ENCODE peak calls at places on chromosomes 2 and 18, in six cellular contexts. One of them, this sample, is unnamed.

GRCh38 chr2:158777077-158777476 is 18.0 kb upstream of the DAPL1 start:
- DNase-seq in CD4-positive, CD25-positive, alpha-beta regulatory T cell: no peak
- DNase-seq in M059J: no peak
- DNase-seq in T-helper 1 cell: no peak
- DNase-seq in HFF-Myc: no peak
- DNase-seq in uterus: no peak
- DNase-seq in this sample: no peak

GRCh38 chr18:74413811-74414210 is 43.3 kb downstream of the DIPK1C start:
- DNase-seq in M059J: no peak
- DNase-seq in uterus: no peak
- DNase-seq in HFF-Myc: no peak
- DNase-seq in CD4-positive, CD25-positive, alpha-beta regulatory T cell: no peak
- DNase-seq in T-helper 1 cell: no peak
- DNase-seq in this sample: no peak

GRCh38 chr18:9124824-9125223 is 11.8 kb upstream of the ANKRD12 start:
- DNase-seq in M059J: no peak
- DNase-seq in uterus: no peak
- DNase-seq in T-helper 1 cell: no peak
- DNase-seq in CD4-positive, CD25-positive, alpha-beta regulatory T cell: no peak
- DNase-seq in HFF-Myc: no peak
- DNase-seq in this sample: no peak

GRCh38 chr2:36677995-36678605 is 18.4 kb upstream of the VIT start:
- DNase-seq in HFF-Myc: no peak
- DNase-seq in M059J: peak; percentile 85
- DNase-seq in uterus: no peak
- DNase-seq in T-helper 1 cell: no peak
- DNase-seq in CD4-positive, CD25-positive, alpha-beta regulatory T cell: no peak
- DNase-seq in this sample: no peak

GRCh38 chr2:67209107-67209506 is 188.0 kb upstream of the ETAA1 start:
- DNase-seq in HFF-Myc: no peak
- DNase-seq in M059J: no peak
- DNase-seq in T-helper 1 cell: no peak
- DNase-seq in CD4-positive, CD25-positive, alpha-beta regulatory T cell: no peak
- DNase-seq in uterus: no peak
- DNase-seq in this sample: peak; percentile 9

GRCh38 chr2:29014811-29015414 is 33.8 kb downstream of the TOGARAM2 start:
- DNase-seq in uterus: no peak
- DNase-seq in T-helper 1 cell: peak; percentile 56
- DNase-seq in HFF-Myc: no peak
- DNase-seq in CD4-positive, CD25-positive, alpha-beta regulatory T cell: peak; percentile 76
- DNase-seq in M059J: peak; percentile 62
- DNase-seq in this sample: peak; percentile 66

GRCh38 chr18:2672872-2673271 is 17.3 kb downstream of the SMCHD1 start:
- DNase-seq in HFF-Myc: no peak
- DNase-seq in T-helper 1 cell: no peak
- DNase-seq in uterus: no peak
- DNase-seq in M059J: no peak
- DNase-seq in CD4-positive, CD25-positive, alpha-beta regulatory T cell: no peak
- DNase-seq in this sample: no peak

GRCh38 chr2:32427672-32428622 is 71.1 kb downstream of the BIRC6 start:
- DNase-seq in CD4-positive, CD25-positive, alpha-beta regulatory T cell: no peak
- DNase-seq in HFF-Myc: no peak
- DNase-seq in T-helper 1 cell: no peak
- DNase-seq in M059J: peak; percentile 15
- DNase-seq in uterus: no peak
- DNase-seq in this sample: no peak

GRCh38 chr18:41532344-41533086 is 422.5 kb upstream of the PIK3C3 start:
- DNase-seq in CD4-positive, CD25-positive, alpha-beta regulatory T cell: no peak
- DNase-seq in M059J: peak; percentile 51
- DNase-seq in T-helper 1 cell: no peak
- DNase-seq in HFF-Myc: no peak
- DNase-seq in uterus: no peak
- DNase-seq in this sample: no peak

GRCh38 chr2:64952896-64953482 is 36.2 kb upstream of the SLC1A4 start:
- DNase-seq in CD4-positive, CD25-positive, alpha-beta regulatory T cell: no peak
- DNase-seq in M059J: peak; percentile 86
- DNase-seq in uterus: no peak
- DNase-seq in T-helper 1 cell: no peak
- DNase-seq in HFF-Myc: peak; percentile 59
- DNase-seq in this sample: peak; percentile 58

GRCh38 chr2:143901185-143901842 is 618.6 kb downstream of the ZEB2 start:
- DNase-seq in T-helper 1 cell: no peak
- DNase-seq in M059J: peak; percentile 89
- DNase-seq in uterus: no peak
- DNase-seq in CD4-positive, CD25-positive, alpha-beta regulatory T cell: no peak
- DNase-seq in HFF-Myc: peak; percentile 46
- DNase-seq in this sample: no peak

GRCh38 chr2:231052494-231053451 is 3.9 kb upstream of the PSMD1 start:
- DNase-seq in uterus: peak; percentile 68
- DNase-seq in HFF-Myc: peak; percentile 39
- DNase-seq in M059J: peak; percentile 77
- DNase-seq in CD4-positive, CD25-positive, alpha-beta regulatory T cell: peak; percentile 81
- DNase-seq in T-helper 1 cell: peak; percentile 73
- DNase-seq in this sample: peak; percentile 46

GRCh38 chr2:127707890-127708648 is 6.8 kb downstream of the SFT2D3 start:
- DNase-seq in M059J: peak; percentile 11
- DNase-seq in uterus: no peak
- DNase-seq in HFF-Myc: no peak
- DNase-seq in CD4-positive, CD25-positive, alpha-beta regulatory T cell: no peak
- DNase-seq in T-helper 1 cell: no peak
- DNase-seq in this sample: no peak

GRCh38 chr2:240397924-240398611 is 37.4 kb upstream of the GPC1 start:
- DNase-seq in M059J: no peak
- DNase-seq in HFF-Myc: no peak
- DNase-seq in uterus: no peak
- DNase-seq in CD4-positive, CD25-positive, alpha-beta regulatory T cell: no peak
- DNase-seq in T-helper 1 cell: no peak
- DNase-seq in this sample: no peak

GRCh38 chr2:8529706-8530277 is 152.1 kb upstream of the ID2 start:
- DNase-seq in T-helper 1 cell: no peak
- DNase-seq in HFF-Myc: no peak
- DNase-seq in CD4-positive, CD25-positive, alpha-beta regulatory T cell: no peak
- DNase-seq in uterus: no peak
- DNase-seq in M059J: no peak
- DNase-seq in this sample: no peak

GRCh38 chr18:34222025-34222395 is 2.7 kb downstream of the NOL4 start:
- DNase-seq in HFF-Myc: no peak
- DNase-seq in uterus: no peak
- DNase-seq in T-helper 1 cell: no peak
- DNase-seq in M059J: peak; percentile 1
- DNase-seq in CD4-positive, CD25-positive, alpha-beta regulatory T cell: no peak
- DNase-seq in this sample: no peak

GRCh38 chr2:99858951-99859596 is 283.3 kb downstream of the AFF3 start:
- DNase-seq in T-helper 1 cell: no peak
- DNase-seq in CD4-positive, CD25-positive, alpha-beta regulatory T cell: no peak
- DNase-seq in uterus: no peak
- DNase-seq in HFF-Myc: no peak
- DNase-seq in M059J: no peak
- DNase-seq in this sample: no peak

GRCh38 chr2:207504513-207505171 is 25.1 kb upstream of the CREB1 start:
- DNase-seq in T-helper 1 cell: no peak
- DNase-seq in HFF-Myc: no peak
- DNase-seq in M059J: peak; percentile 75
- DNase-seq in CD4-positive, CD25-positive, alpha-beta regulatory T cell: no peak
- DNase-seq in uterus: peak; percentile 19
- DNase-seq in this sample: no peak

GRCh38 chr2:68623820-68624219 is 19.6 kb upstream of the PROKR1 start:
- DNase-seq in T-helper 1 cell: no peak
- DNase-seq in uterus: no peak
- DNase-seq in CD4-positive, CD25-positive, alpha-beta regulatory T cell: no peak
- DNase-seq in HFF-Myc: no peak
- DNase-seq in M059J: no peak
- DNase-seq in this sample: no peak

GRCh38 chr2:46471-47345 is at the start of gene FAM110C:
- DNase-seq in HFF-Myc: no peak
- DNase-seq in CD4-positive, CD25-positive, alpha-beta regulatory T cell: peak; percentile 47
- DNase-seq in M059J: peak; percentile 46
- DNase-seq in T-helper 1 cell: peak; percentile 27
- DNase-seq in uterus: peak; percentile 63
- DNase-seq in this sample: no peak

GRCh38 chr18:55833543-55833942 is 245.6 kb upstream of the TCF4 start:
- DNase-seq in M059J: peak; percentile 100
- DNase-seq in uterus: no peak
- DNase-seq in T-helper 1 cell: no peak
- DNase-seq in HFF-Myc: peak; percentile 94
- DNase-seq in CD4-positive, CD25-positive, alpha-beta regulatory T cell: no peak
- DNase-seq in this sample: peak; percentile 65

GRCh38 chr2:30979822-30980245 is 158.4 kb downstream of the GALNT14 start:
- DNase-seq in M059J: peak; percentile 56
- DNase-seq in T-helper 1 cell: no peak
- DNase-seq in uterus: peak; percentile 45
- DNase-seq in CD4-positive, CD25-positive, alpha-beta regulatory T cell: no peak
- DNase-seq in HFF-Myc: peak; percentile 39
- DNase-seq in this sample: no peak

GRCh38 chr2:141467331-141467730 is 663.5 kb downstream of the LRP1B start:
- DNase-seq in M059J: no peak
- DNase-seq in uterus: no peak
- DNase-seq in CD4-positive, CD25-positive, alpha-beta regulatory T cell: no peak
- DNase-seq in HFF-Myc: no peak
- DNase-seq in T-helper 1 cell: no peak
- DNase-seq in this sample: no peak

GRCh38 chr2:133326651-133327397 is 241.4 kb downstream of the NCKAP5 start:
- DNase-seq in uterus: no peak
- DNase-seq in HFF-Myc: no peak
- DNase-seq in CD4-positive, CD25-positive, alpha-beta regulatory T cell: no peak
- DNase-seq in T-helper 1 cell: no peak
- DNase-seq in M059J: peak; percentile 83
- DNase-seq in this sample: peak; percentile 15

GRCh38 chr18:78641689-78642231 is 337.9 kb upstream of the SALL3 start:
- DNase-seq in CD4-positive, CD25-positive, alpha-beta regulatory T cell: no peak
- DNase-seq in T-helper 1 cell: no peak
- DNase-seq in uterus: no peak
- DNase-seq in HFF-Myc: no peak
- DNase-seq in M059J: no peak
- DNase-seq in this sample: no peak

GRCh38 chr2:127685410-127686110 is 10.2 kb upstream of the LIMS2 start:
- DNase-seq in T-helper 1 cell: no peak
- DNase-seq in HFF-Myc: no peak
- DNase-seq in M059J: no peak
- DNase-seq in CD4-positive, CD25-positive, alpha-beta regulatory T cell: no peak
- DNase-seq in uterus: no peak
- DNase-seq in this sample: no peak

GRCh38 chr2:188766086-188766856 is 207.9 kb upstream of the COL3A1 start:
- DNase-seq in M059J: peak; percentile 38
- DNase-seq in CD4-positive, CD25-positive, alpha-beta regulatory T cell: no peak
- DNase-seq in T-helper 1 cell: no peak
- DNase-seq in HFF-Myc: no peak
- DNase-seq in uterus: no peak
- DNase-seq in this sample: no peak

GRCh38 chr2:220533485-220533884 is 906.1 kb downstream of the SLC4A3 start:
- DNase-seq in T-helper 1 cell: no peak
- DNase-seq in HFF-Myc: peak; percentile 43
- DNase-seq in uterus: no peak
- DNase-seq in M059J: peak; percentile 94
- DNase-seq in CD4-positive, CD25-positive, alpha-beta regulatory T cell: no peak
- DNase-seq in this sample: no peak

This sample was measured in smooth muscle cell of the brain vasculature.